ENCODE peak calls at places on chromosomes 3 and 15, in four cellular contexts. One of them, this sample, is unnamed.

GRCh38 chr15:98658831-98659699 is 10.7 kb downstream of the IGF1R start:
- DNase-seq in K562: peak
- DNase-seq in GM12891: peak
- DNase-seq in GM12878: peak
- DNase-seq in this sample: no peak

GRCh38 chr3:18153571-18154173 is 271.5 kb downstream of the SATB1 start:
- DNase-seq in K562: no peak
- DNase-seq in GM12891: no peak
- DNase-seq in GM12878: no peak
- DNase-seq in this sample: no peak

GRCh38 chr3:144900366-144900765 is 928.7 kb downstream of the DIPK2A start:
- DNase-seq in K562: no peak
- DNase-seq in GM12891: no peak
- DNase-seq in GM12878: no peak
- DNase-seq in this sample: no peak

GRCh38 chr15:60079210-60079609 is 75.1 kb downstream of the FOXB1 start:
- DNase-seq in K562: no peak
- DNase-seq in GM12891: no peak
- DNase-seq in GM12878: no peak
- DNase-seq in this sample: no peak

GRCh38 chr3:188239035-188239434 is 85.1 kb downstream of the LPP start:
- DNase-seq in K562: no peak
- DNase-seq in GM12891: no peak
- DNase-seq in GM12878: no peak
- DNase-seq in this sample: no peak

GRCh38 chr3:160999268-160999667 is 105.9 kb downstream of the B3GALNT1 start:
- DNase-seq in K562: no peak
- DNase-seq in GM12891: no peak
- DNase-seq in GM12878: no peak
- DNase-seq in this sample: no peak

GRCh38 chr15:31236184-31237041 is 90.2 kb upstream of the KLF13 start:
- DNase-seq in K562: peak
- DNase-seq in GM12891: no peak
- DNase-seq in GM12878: no peak
- DNase-seq in this sample: no peak

GRCh38 chr3:177488740-177489139 is 291.5 kb upstream of the TBL1XR1 start:
- DNase-seq in K562: no peak
- DNase-seq in GM12891: no peak
- DNase-seq in GM12878: no peak
- DNase-seq in this sample: no peak

GRCh38 chr15:42133892-42134502 is 22.4 kb downstream of the PLA2G4F start:
- DNase-seq in K562: peak
- DNase-seq in GM12891: no peak
- DNase-seq in GM12878: no peak
- DNase-seq in this sample: peak

GRCh38 chr15:61871926-61872522 is 188.2 kb downstream of the VPS13C start:
- DNase-seq in K562: peak
- DNase-seq in GM12891: no peak
- DNase-seq in GM12878: no peak
- DNase-seq in this sample: no peak

GRCh38 chr3:152128356-152128755 is 140.4 kb upstream of the MBNL1 start:
- DNase-seq in K562: no peak
- DNase-seq in GM12891: no peak
- DNase-seq in GM12878: no peak
- DNase-seq in this sample: no peak

GRCh38 chr3:37054370-37054769 is 61.1 kb downstream of the MLH1 start:
- DNase-seq in K562: no peak
- DNase-seq in GM12891: peak
- DNase-seq in GM12878: peak
- DNase-seq in this sample: no peak

GRCh38 chr3:72587282-72587681 is 261.0 kb downstream of the SHQ1 start:
- DNase-seq in K562: no peak
- DNase-seq in GM12891: no peak
- DNase-seq in GM12878: no peak
- DNase-seq in this sample: no peak

GRCh38 chr15:52563499-52564060 is 5.2 kb downstream of the ARPP19 start:
- DNase-seq in K562: no peak
- DNase-seq in GM12891: no peak
- DNase-seq in GM12878: no peak
- DNase-seq in this sample: no peak
- TF ChIP-seq SPI1 in K562: no peak
- TF ChIP-seq SPI1 in GM12891: no peak
- TF ChIP-seq SPI1 in GM12878: no peak
- TF ChIP-seq SPI1 in this sample: no peak

DNA sequence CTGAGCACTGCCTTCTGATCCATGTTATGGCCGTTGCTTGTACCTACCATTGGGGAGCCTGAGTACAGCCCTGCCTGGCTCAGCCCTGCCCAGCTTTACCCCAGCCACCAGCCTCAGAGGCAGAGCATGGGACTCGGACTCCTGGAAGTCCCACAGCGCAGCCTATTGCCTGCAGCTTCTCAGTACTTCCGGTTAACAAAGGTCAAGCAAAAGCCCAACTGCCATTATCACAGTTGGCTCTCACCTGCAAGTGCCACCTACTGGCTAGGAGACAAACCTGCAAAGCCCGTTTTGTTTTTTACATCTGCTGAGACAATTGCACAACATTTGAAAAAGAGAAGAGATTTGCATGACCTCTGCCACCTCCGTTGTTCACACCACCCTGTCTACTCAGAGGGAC is 1081.7 kb downstream of the NAALADL2 start:
- DNase-seq in K562: no peak
- DNase-seq in GM12891: no peak
- DNase-seq in GM12878: no peak
- DNase-seq in this sample: peak
- TF ChIP-seq SPI1 in K562: no peak
- TF ChIP-seq SPI1 in GM12891: no peak
- TF ChIP-seq SPI1 in GM12878: no peak
- TF ChIP-seq SPI1 in this sample: no peak

GRCh38 chr15:34708422-34708821 is 46.4 kb downstream of the GJD2 start:
- DNase-seq in K562: peak
- DNase-seq in GM12891: no peak
- DNase-seq in GM12878: no peak
- DNase-seq in this sample: peak
- TF ChIP-seq SPI1 in K562: no peak
- TF ChIP-seq SPI1 in GM12891: no peak
- TF ChIP-seq SPI1 in GM12878: no peak
- TF ChIP-seq SPI1 in this sample: no peak

GRCh38 chr3:192253138-192253537 is 474.2 kb downstream of the FGF12 start:
- DNase-seq in K562: no peak
- DNase-seq in GM12891: no peak
- DNase-seq in GM12878: no peak
- DNase-seq in this sample: no peak
- TF ChIP-seq SPI1 in K562: no peak
- TF ChIP-seq SPI1 in GM12891: no peak
- TF ChIP-seq SPI1 in GM12878: no peak
- TF ChIP-seq SPI1 in this sample: no peak

GRCh38 chr3:159764211-159765024 is 224.2 kb upstream of the IL12A start:
- DNase-seq in K562: no peak
- DNase-seq in GM12891: peak
- DNase-seq in GM12878: no peak
- DNase-seq in this sample: no peak
- TF ChIP-seq SPI1 in K562: no peak
- TF ChIP-seq SPI1 in GM12891: no peak
- TF ChIP-seq SPI1 in GM12878: no peak
- TF ChIP-seq SPI1 in this sample: no peak

DNA sequence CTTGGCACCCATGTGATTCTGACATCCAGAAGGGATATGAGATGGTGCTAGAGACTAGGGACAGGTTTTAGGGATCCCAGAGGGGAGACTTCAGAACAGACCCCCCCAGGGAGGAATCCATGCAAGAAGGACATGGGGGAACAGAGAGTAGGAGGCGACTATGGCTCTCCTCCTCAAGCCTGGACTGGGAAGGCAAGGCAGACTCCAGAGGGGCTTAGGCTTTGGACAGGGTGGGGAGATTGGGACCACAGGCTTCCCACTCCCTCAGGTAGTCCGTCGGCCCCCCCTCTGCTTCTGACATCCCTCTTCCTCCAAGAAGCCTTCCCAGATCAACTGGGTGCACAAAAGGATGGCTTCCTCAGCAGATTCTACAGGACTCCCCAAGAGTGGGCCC is 3.0 kb upstream of the VIPR1 start:
- DNase-seq in K562: no peak
- DNase-seq in GM12891: no peak
- DNase-seq in GM12878: no peak
- DNase-seq in this sample: no peak
- TF ChIP-seq SPI1 in K562: no peak
- TF ChIP-seq SPI1 in GM12891: no peak
- TF ChIP-seq SPI1 in GM12878: no peak
- TF ChIP-seq SPI1 in this sample: no peak

GRCh38 chr3:156867174-156867573 is 41.0 kb downstream of the LEKR1 start:
- DNase-seq in K562: no peak
- DNase-seq in GM12891: no peak
- DNase-seq in GM12878: no peak
- DNase-seq in this sample: no peak
- TF ChIP-seq SPI1 in K562: no peak
- TF ChIP-seq SPI1 in GM12891: no peak
- TF ChIP-seq SPI1 in GM12878: no peak
- TF ChIP-seq SPI1 in this sample: no peak

This sample was measured in HL-60.